ENCODE peak calls at places on chromosomes 6 and 20, in four cellular contexts. Z is Peyer's patch, D is GM23338, B is psoas muscle. S is an unnamed sample.

GRCh38 chr6:114339706-114340105 is 3.1 kb downstream of the HS3ST5 start:
- DNase-seq in Z (no peak), D (no peak), B (no peak), S (no peak)

GRCh38 chr6:5337573-5337972 is 76.3 kb downstream of the FARS2 start:
- DNase-seq in Z (no peak), D (peak; percentile 19), B (no peak), S (no peak)

GRCh38 chr6:151847064-151847463 is 39.6 kb downstream of the ESR1 start:
- DNase-seq in Z (no peak), D (peak; percentile 75), B (no peak), S (no peak)

GRCh38 chr6:157830354-157831017 is 7.4 kb downstream of the SNX9 start:
- DNase-seq in Z (no peak), D (no peak), B (no peak), S (no peak)

GRCh38 chr20:31718952-31719643 is 3.6 kb downstream of the BCL2L1 start:
- DNase-seq in Z (no peak), D (peak; percentile 40), B (no peak), S (no peak)

GRCh38 chr6:97401533-97401932 is 118.5 kb upstream of the MMS22L start:
- DNase-seq in Z (no peak), D (no peak), B (no peak), S (no peak)

GRCh38 chr6:45647341-45648138 is 269.8 kb upstream of the SUPT3H start:
- DNase-seq in Z (no peak), D (no peak), B (no peak), S (no peak)

GRCh38 chr20:20603339-20603990 is 109.0 kb downstream of the RALGAPA2 start:
- DNase-seq in Z (no peak), D (no peak), B (no peak), S (no peak)

GRCh38 chr6:31010393-31011060 is at the start of gene MUC22:
- DNase-seq in Z (no peak), D (no peak), B (no peak), S (no peak)

GRCh38 chr6:41940759-41941279 is 789 bp downstream of the CCND3 start:
- DNase-seq in Z (peak; percentile 69), D (peak; percentile 63), B (peak; percentile 70), S (peak; percentile 36)

GRCh38 chr20:24989162-24989561 is 3.4 kb downstream of the APMAP start:
- DNase-seq in Z (no peak), D (no peak), B (peak; percentile 26), S (no peak)

GRCh38 chr6:126570507-126570906 is 230.6 kb downstream of the CENPW start:
- DNase-seq in Z (no peak), D (no peak), B (no peak), S (no peak)

GRCh38 chr6:133012774-133013173 is 198.4 kb downstream of the RPS12 start:
- DNase-seq in Z (no peak), D (no peak), B (no peak), S (no peak)

GRCh38 chr6:44576132-44576601 is 188.7 kb downstream of the CDC5L start:
- DNase-seq in Z (no peak), D (no peak), B (no peak), S (no peak)

GRCh38 chr6:149334201-149334600 is 16.7 kb downstream of the TAB2 start:
- DNase-seq in Z (no peak), D (no peak), B (no peak), S (no peak)

GRCh38 chr6:116268589-116269293 is 11.0 kb downstream of the TSPYL1 start:
- DNase-seq in Z (no peak), D (peak; percentile 85), B (no peak), S (no peak)

GRCh38 chr6:26272171-26272631 is 92.8 kb upstream of the BTN3A2 start:
- DNase-seq in Z (peak; percentile 85), D (peak; percentile 77), B (peak; percentile 58), S (peak; percentile 43)

GRCh38 chr20:11323821-11324220 is 593.9 kb upstream of the BTBD3 start:
- DNase-seq in Z (no peak), D (no peak), B (no peak), S (no peak)

DNA sequence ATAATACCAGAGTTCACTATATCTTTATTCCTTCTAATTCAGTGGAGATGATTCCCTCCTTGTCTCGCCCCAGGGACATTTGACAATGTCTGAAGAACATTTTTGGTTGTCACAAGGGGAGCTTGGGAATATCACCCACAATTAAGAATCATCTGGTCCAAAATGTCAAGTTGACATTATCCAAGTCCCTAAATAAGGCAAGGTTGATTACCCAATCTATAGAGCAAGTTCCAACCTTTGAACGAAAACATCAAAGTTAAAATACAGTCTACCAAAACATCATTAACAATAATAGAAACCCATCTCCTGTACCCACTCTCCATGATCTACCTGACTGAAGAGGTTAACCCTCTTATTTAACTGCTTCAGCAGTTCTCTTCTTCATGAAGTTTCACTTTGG is 15.6 kb downstream of the DEK start:
- DNase-seq in Z (no peak), D (no peak), B (no peak), S (no peak)
- H3K4me1 ChIP-seq in Z (no peaks in the 10 kb centered on the region), D (no peaks in the 10 kb centered on the region), B (no peaks in the 10 kb centered on the region), S (no peaks in the 10 kb centered on the region)

GRCh38 chr20:34559311-34560140 is 1.0 kb downstream of the MAP1LC3A start:
- DNase-seq in Z (peak; percentile 56), D (peak; percentile 30), B (peak; percentile 66), S (no peak)

GRCh38 chr20:34557936-34558319 is 590 bp upstream of the MAP1LC3A start:
- DNase-seq in Z (no peak), D (no peak), B (no peak), S (no peak)

GRCh38 chr20:34560614-34561013 is 2.1 kb downstream of the MAP1LC3A start:
- DNase-seq in Z (no peak), D (no peak), B (no peak), S (no peak)

GRCh38 chr20:34560141-34560523 is 1.6 kb downstream of the MAP1LC3A start:
- DNase-seq in Z (peak; percentile 65), D (no peak), B (peak; percentile 54), S (no peak)

GRCh38 chr20:34558320-34559202 is at the start of gene MAP1LC3A:
- DNase-seq in Z (peak; percentile 97), D (peak; percentile 98), B (peak; percentile 97), S (peak; percentile 97)
- H3K4me3 ChIP-seq in Z (peak within 1 kb of the TSS; percentile 54), D (peak within 1 kb of the TSS; percentile 91), B (peak within 1 kb of the TSS; percentile 82), S (peak within 1 kb of the TSS; percentile 70)

GRCh38 chr20:49171928-49172327 is 16.2 kb downstream of the STAU1 start:
- DNase-seq in Z (no peak), D (no peak), B (no peak), S (no peak)
- H3K27ac ChIP-seq in Z (no peak overlapping the region), D (no peak overlapping the region), B (no peak overlapping the region), S (no peak overlapping the region)

DNA sequence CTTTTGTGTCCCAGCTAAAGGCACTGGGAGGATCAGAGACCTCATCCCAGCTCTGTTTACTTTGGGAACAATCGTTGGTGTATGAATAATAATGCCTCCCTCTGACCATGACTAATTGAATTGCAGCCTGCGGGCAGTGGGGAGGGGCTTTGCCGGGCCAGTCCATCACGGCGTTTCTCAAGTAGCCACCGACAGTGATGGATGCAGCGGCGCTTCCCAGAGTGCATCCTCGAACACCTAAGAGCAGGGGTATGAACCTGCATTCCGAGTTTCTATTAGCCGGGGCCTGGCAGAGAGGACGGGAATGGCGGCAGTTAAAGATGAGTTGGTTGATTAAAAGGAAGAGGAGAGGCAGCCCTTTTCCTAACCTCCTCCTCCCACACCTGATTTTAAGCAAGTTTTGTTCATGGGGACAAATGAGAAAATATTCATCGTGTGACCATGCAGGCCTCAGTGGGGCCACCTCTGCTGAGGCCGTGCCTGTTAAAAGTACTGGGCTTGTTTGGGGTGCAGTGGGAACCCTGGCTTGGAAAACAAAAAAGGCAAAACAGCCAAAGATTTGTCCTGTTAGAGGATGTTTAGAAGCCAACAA is 154.1 kb downstream of the FOXA2 start:
- DNase-seq in Z (no peak), D (peak; percentile 82), B (no peak), S (no peak)
- H3K4me1 ChIP-seq in Z (no peaks in the 10 kb centered on the region), D (peaks cover 11% of the 10 kb centered on the region), B (no peaks in the 10 kb centered on the region), S (no peaks in the 10 kb centered on the region)

DNA sequence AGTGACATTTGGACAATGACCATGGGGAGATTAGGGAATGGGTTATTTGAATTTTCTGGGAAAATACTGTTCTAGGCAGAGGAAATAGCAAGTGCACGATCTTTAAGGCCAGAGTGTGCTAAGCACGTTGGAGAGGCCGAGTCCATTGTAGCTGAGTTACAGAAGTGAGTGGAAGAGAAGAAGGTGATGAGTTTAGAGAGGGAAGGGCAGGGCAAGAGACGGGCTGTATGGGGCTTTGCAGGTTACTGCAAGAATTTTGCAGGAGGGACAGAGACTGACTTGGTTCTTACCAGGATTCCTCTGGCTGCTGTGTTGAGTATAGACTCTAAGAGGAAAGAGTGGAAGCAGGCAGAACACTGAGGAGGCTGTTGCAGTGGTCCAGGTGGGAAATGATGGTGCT is 1.1 kb upstream of the NCOA3 start:
- DNase-seq in Z (no peak), D (no peak), B (no peak), S (no peak)
- H3K4me3 ChIP-seq in Z (no peak overlapping the region), D (no peak overlapping the region), B (peak overlapping the region; percentile 98), S (no peak overlapping the region)

GRCh38 chr6:14743126-14743464 is 502.8 kb upstream of the JARID2 start:
- DNase-seq in Z (no peak), D (no peak), B (no peak), S (no peak)
- H3K27ac ChIP-seq in Z (peak overlapping the region; percentile 33), D (no peak overlapping the region), B (no peak overlapping the region), S (no peak overlapping the region)

DNA sequence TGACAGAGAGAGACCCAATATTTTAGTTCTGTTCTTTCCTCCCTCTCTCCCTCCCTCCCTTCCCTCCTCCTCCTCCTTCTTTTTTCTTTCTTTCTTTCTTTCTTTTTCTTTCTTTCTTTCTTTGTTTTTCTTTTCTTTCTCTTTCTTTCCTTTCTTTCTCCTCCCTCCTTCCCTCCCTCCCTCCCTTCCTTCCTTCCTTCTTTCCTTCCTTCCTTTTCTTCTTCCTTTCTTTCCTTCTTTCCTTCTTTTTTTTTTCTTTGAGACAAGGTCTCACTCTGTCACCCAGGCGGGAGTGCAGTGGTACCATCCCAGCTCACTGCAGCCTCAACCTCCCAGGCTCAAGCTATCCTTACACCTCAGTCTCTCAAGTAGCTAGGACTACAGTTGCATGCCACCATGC is 28.4 kb downstream of the ARHGAP40 start:
- DNase-seq in Z (no peak), D (no peak), B (no peak), S (no peak)
- H3K4me1 ChIP-seq in Z (no peaks in the 10 kb centered on the region), D (peaks cover 7% of the 10 kb centered on the region), B (no peaks in the 10 kb centered on the region), S (no peaks in the 10 kb centered on the region)

GRCh38 chr20:44208770-44209169 is 1.8 kb downstream of the OSER1 start:
- DNase-seq in Z (no peak), D (no peak), B (no peak), S (no peak)
- H3K4me3 ChIP-seq in Z (no peak overlapping the region), D (peak overlapping the region; percentile 92), B (peak overlapping the region; percentile 77), S (no peak overlapping the region)

GRCh38 chr6:130708338-130708737 is 118.9 kb upstream of the SMLR1 start:
- DNase-seq in Z (no peak), D (no peak), B (no peak), S (no peak)
- H3K27ac ChIP-seq in Z (no peak overlapping the region), D (no peak overlapping the region), B (no peak overlapping the region), S (no peak overlapping the region)

S was measured in effector memory CD4-positive, alpha-beta T cell.